ENCODE peak calls at places on chromosome 22, in ten cellular contexts. R is uterus, X is nephron progenitor cell, B is RKO, M is SW480, H is germinal center, T is iPS DF 6.9, C is mucosa of descending colon, Z is AG09309, N is NCI-H526. K is an unnamed sample.

GRCh38 chr22:33882991-33883390 is 37.3 kb downstream of the LARGE1 start:
- DNase-seq in R (no peak), X (no peak), B (no peak), M (no peak), H (no peak), T (no peak), C (no peak), Z (no peak), N (no peak), K (no peak)

GRCh38 chr22:21951931-21952465 is 650 bp downstream of the PPM1F start:
- DNase-seq in R (no peak), X (peak; percentile 54), B (peak; percentile 56), M (no peak), H (no peak), T (no peak), C (peak; percentile 29), Z (no peak), N (peak; percentile 60), K (no peak)

GRCh38 chr22:17387356-17387755 is 18.1 kb downstream of the CECR2 start:
- DNase-seq in R (no peak), X (no peak), B (no peak), M (no peak), H (no peak), T (no peak), C (no peak), Z (no peak), N (no peak), K (no peak)

GRCh38 chr22:46063861-46064235 is 86.5 kb upstream of the PPARA start:
- DNase-seq in R (peak; percentile 47), X (no peak), B (no peak), M (no peak), H (no peak), T (no peak), C (no peak), Z (no peak), N (peak; percentile 79), K (no peak)

GRCh38 chr22:23591203-23591791 is 11.2 kb upstream of the IGLL1 start:
- DNase-seq in R (no peak), X (peak; percentile 87), B (peak; percentile 37), M (peak; percentile 36), H (peak; percentile 75), T (peak; percentile 54), C (peak; percentile 76), Z (peak; percentile 7), N (peak; percentile 50), K (peak; percentile 37)

GRCh38 chr22:38230108-38230825 is 28.5 kb downstream of the MAFF start:
- DNase-seq in R (no peak), X (no peak), B (no peak), M (peak; percentile 82), H (no peak), T (no peak), C (peak; percentile 84), Z (no peak), N (peak; percentile 41), K (peak; percentile 35)

GRCh38 chr22:40654522-40655167 is 18.1 kb upstream of the MRTFA start:
- DNase-seq in R (peak; percentile 47), X (no peak), B (peak; percentile 35), M (no peak), H (no peak), T (no peak), C (peak; percentile 53), Z (peak; percentile 39), N (peak; percentile 11), K (peak; percentile 56)

GRCh38 chr22:47448231-47449035 is 686.0 kb downstream of the TBC1D22A start:
- DNase-seq in R (no peak), X (no peak), B (no peak), M (no peak), H (no peak), T (no peak), C (no peak), Z (no peak), N (no peak), K (no peak)

GRCh38 chr22:19796169-19796568 is 35.6 kb downstream of the TBX1 start:
- DNase-seq in R (no peak), X (no peak), B (no peak), M (no peak), H (no peak), T (no peak), C (no peak), Z (no peak), N (no peak), K (no peak)

GRCh38 chr22:45885941-45886395 is 91.0 kb downstream of the WNT7B start:
- DNase-seq in R (no peak), X (no peak), B (no peak), M (no peak), H (no peak), T (no peak), C (no peak), Z (no peak), N (no peak), K (no peak)

GRCh38 chr22:46995501-46996360 is 233.3 kb downstream of the TBC1D22A start:
- DNase-seq in R (no peak), X (no peak), B (no peak), M (no peak), H (no peak), T (no peak), C (no peak), Z (no peak), N (no peak), K (no peak)

GRCh38 chr22:39362271-39362670 is 12.5 kb downstream of the SYNGR1 start:
- DNase-seq in R (no peak), X (no peak), B (no peak), M (no peak), H (no peak), T (no peak), C (no peak), Z (no peak), N (no peak), K (no peak)

GRCh38 chr22:39563571-39564428 is 6.8 kb upstream of the CACNA1I start:
- DNase-seq in R (no peak), X (no peak), B (no peak), M (no peak), H (no peak), T (no peak), C (no peak), Z (no peak), N (no peak), K (no peak)

K was measured in ACHN.